ENCODE peak calls at places on chromosome 13, in eight cellular contexts. U is ascending aorta, T is heart left ventricle, L is body of pancreas, C is HCT116, D is iPS DF 6.9, G is HAP-1, P is aorta. F is an unnamed sample.

GRCh38 chr13:32976046-32976781 is 40.0 kb upstream of the KL start:
- DNase-seq in G (peak; percentile 93), T (no peak), C (no peak), D (no peak), L (no peak), P (no peak), U (no peak), F (no peak)

GRCh38 chr13:50712882-50713281 is 130.6 kb downstream of the DLEU7 start:
- DNase-seq in L (no peak), G (no peak), C (no peak), U (no peak), T (no peak), P (no peak), D (no peak), F (no peak)

GRCh38 chr13:106507560-106508274 is 27.7 kb downstream of the EFNB2 start:
- DNase-seq in G (peak; percentile 21), D (no peak), T (no peak), P (no peak), C (no peak), L (no peak), U (no peak), F (no peak)

GRCh38 chr13:88000787-88001186 is 329.6 kb downstream of the SLITRK5 start:
- DNase-seq in C (no peak), D (no peak), L (no peak), P (no peak), T (no peak), U (no peak), G (no peak), F (no peak)

GRCh38 chr13:23067129-23067528 is 113.7 kb upstream of the SGCG start:
- DNase-seq in P (no peak), L (no peak), G (no peak), U (no peak), D (no peak), T (no peak), C (no peak), F (no peak)

GRCh38 chr13:40490086-40490723 is 176.2 kb downstream of the FOXO1 start:
- DNase-seq in C (no peak), L (peak; percentile 33), D (no peak), T (no peak), G (no peak), U (no peak), P (no peak), F (no peak)

GRCh38 chr13:114019367-114019766 is 45.5 kb upstream of the C13orf46 start:
- DNase-seq in T (no peak), U (no peak), D (no peak), C (peak; percentile 8), L (no peak), G (no peak), P (no peak), F (peak; percentile 92)

GRCh38 chr13:21817878-21818277 is 147.0 kb downstream of the FGF9 start:
- DNase-seq in T (no peak), P (no peak), D (no peak), U (no peak), G (no peak), L (no peak), C (no peak), F (no peak)

GRCh38 chr13:37118002-37118401 is 12.5 kb upstream of the CSNK1A1L start:
- DNase-seq in U (no peak), D (no peak), C (no peak), P (no peak), T (peak; percentile 62), G (no peak), L (peak; percentile 5), F (no peak)

GRCh38 chr13:32538234-32538620 is 368 bp downstream of the N4BP2L2 start:
- DNase-seq in L (peak; percentile 68), D (no peak), P (peak; percentile 62), C (no peak), T (peak; percentile 42), U (no peak), G (no peak), F (peak; percentile 8)

GRCh38 chr13:50403311-50403710 is 388.1 kb downstream of the KCNRG start:
- DNase-seq in T (no peak), G (no peak), L (peak; percentile 52), P (no peak), C (no peak), U (no peak), D (no peak), F (no peak)

GRCh38 chr13:23516706-23517105 is 53.5 kb upstream of the TNFRSF19 start:
- DNase-seq in G (no peak), D (no peak), T (no peak), U (no peak), P (no peak), L (no peak), C (no peak), F (no peak)

GRCh38 chr13:100443278-100443997 is 145.2 kb downstream of the GGACT start:
- DNase-seq in L (no peak), P (no peak), C (no peak), D (no peak), U (no peak), T (no peak), G (no peak), F (no peak)

GRCh38 chr13:49307365-49307764 is 59.6 kb downstream of the CDADC1 start:
- DNase-seq in P (no peak), U (no peak), G (no peak), C (no peak), D (no peak), T (no peak), L (peak; percentile 29), F (no peak)

GRCh38 chr13:20798027-20798426 is 24.3 kb upstream of the EEF1AKMT1 start:
- DNase-seq in L (no peak), P (no peak), G (no peak), U (no peak), T (no peak), C (no peak), D (no peak), F (no peak)

GRCh38 chr13:20803180-20803965 is 29.6 kb upstream of the EEF1AKMT1 start:
- DNase-seq in C (no peak), D (no peak), P (no peak), U (no peak), T (no peak), G (no peak), L (no peak), F (no peak)

GRCh38 chr13:20796791-20797513 is 23.2 kb upstream of the EEF1AKMT1 start:
- DNase-seq in D (no peak), T (no peak), G (no peak), P (no peak), C (no peak), U (no peak), L (no peak), F (no peak)

GRCh38 chr13:20799726-20800416 is 26.1 kb upstream of the EEF1AKMT1 start:
- DNase-seq in P (no peak), L (no peak), U (no peak), G (no peak), D (no peak), C (no peak), T (no peak), F (no peak)

DNA sequence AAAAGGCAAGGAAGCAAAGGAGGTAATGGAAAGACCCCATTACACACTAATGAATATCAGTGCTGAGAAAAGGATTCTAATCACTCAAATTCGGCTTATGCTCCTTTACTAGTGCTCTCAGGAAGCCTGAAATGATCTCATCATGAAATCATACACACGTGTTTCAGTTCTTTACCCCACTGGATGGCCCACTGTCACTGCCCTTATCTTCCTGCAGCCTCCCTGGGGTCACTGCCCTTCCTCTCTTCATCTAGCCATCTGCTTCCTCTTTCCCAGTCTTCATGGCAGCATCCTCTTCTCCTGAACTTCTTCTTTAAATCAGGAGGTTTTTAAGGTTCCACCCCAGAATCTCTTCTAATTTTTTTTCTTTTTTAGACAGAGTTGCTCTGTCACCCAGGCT is 27.9 kb upstream of the EEF1AKMT1 start:
- DNase-seq in T (no peak), C (no peak), G (no peak), P (no peak), D (no peak), L (no peak), U (no peak), F (no peak)
- H3K4me3 ChIP-seq in T (no peak overlapping the region), C (no peak overlapping the region), G (no peak overlapping the region), P (no peak overlapping the region), D (no peak overlapping the region), L (no peak overlapping the region), U (no peak overlapping the region), F (no peak overlapping the region)

GRCh38 chr13:45849408-45849807 is 2.1 kb downstream of the SIAH3 start:
- DNase-seq in L (no peak), P (no peak), T (no peak), D (no peak), G (no peak), C (no peak), U (no peak), F (no peak)
- H3K27me3 ChIP-seq in L (no peaks in the 10 kb centered on the region), P (no peaks in the 10 kb centered on the region), T (peaks cover 9% of the 10 kb centered on the region), D (peaks cover 10% of the 10 kb centered on the region), G (peaks cover 20% of the 10 kb centered on the region), C (peaks cover 20% of the 10 kb centered on the region), U (no peaks in the 10 kb centered on the region), F (peaks cover 27% of the 10 kb centered on the region)

GRCh38 chr13:102658678-102659077 is 36.2 kb downstream of the METTL21C start:
- DNase-seq in L (no peak), T (no peak), P (no peak), G (no peak), D (no peak), U (no peak), C (no peak), F (no peak)
- H3K36me3 ChIP-seq in L (no peaks in the 10 kb centered on the region), T (peaks cover 6% of the 10 kb centered on the region), P (peaks cover 8% of the 10 kb centered on the region), G (peaks cover 40% of the 10 kb centered on the region), D (no peaks in the 10 kb centered on the region), U (peaks cover 20% of the 10 kb centered on the region), C (peaks cover 21% of the 10 kb centered on the region), F (peaks cover 18% of the 10 kb centered on the region)

GRCh38 chr13:25214371-25215252 is 42.5 kb upstream of the AMER2 start:
- DNase-seq in C (no peak), L (peak; percentile 3), U (no peak), P (no peak), G (peak; percentile 77), D (no peak), T (no peak), F (no peak)
- H3K4me3 ChIP-seq in C (no peak overlapping the region), L (no peak overlapping the region), U (no peak overlapping the region), P (no peak overlapping the region), G (no peak overlapping the region), D (no peak overlapping the region), T (no peak overlapping the region), F (no peak overlapping the region)

GRCh38 chr13:112893570-112894422 is 75.2 kb upstream of the MCF2L start:
- DNase-seq in P (peak; percentile 49), T (no peak), U (no peak), C (no peak), G (peak; percentile 20), D (no peak), L (peak; percentile 73), F (peak; percentile 98)
- H3K27me3 ChIP-seq in P (no peaks in the 10 kb centered on the region), T (no peaks in the 10 kb centered on the region), U (peaks cover 11% of the 10 kb centered on the region), C (no peaks in the 10 kb centered on the region), G (no peaks in the 10 kb centered on the region), D (no peaks in the 10 kb centered on the region), L (no peaks in the 10 kb centered on the region), F (peaks cover 16% of the 10 kb centered on the region)

DNA sequence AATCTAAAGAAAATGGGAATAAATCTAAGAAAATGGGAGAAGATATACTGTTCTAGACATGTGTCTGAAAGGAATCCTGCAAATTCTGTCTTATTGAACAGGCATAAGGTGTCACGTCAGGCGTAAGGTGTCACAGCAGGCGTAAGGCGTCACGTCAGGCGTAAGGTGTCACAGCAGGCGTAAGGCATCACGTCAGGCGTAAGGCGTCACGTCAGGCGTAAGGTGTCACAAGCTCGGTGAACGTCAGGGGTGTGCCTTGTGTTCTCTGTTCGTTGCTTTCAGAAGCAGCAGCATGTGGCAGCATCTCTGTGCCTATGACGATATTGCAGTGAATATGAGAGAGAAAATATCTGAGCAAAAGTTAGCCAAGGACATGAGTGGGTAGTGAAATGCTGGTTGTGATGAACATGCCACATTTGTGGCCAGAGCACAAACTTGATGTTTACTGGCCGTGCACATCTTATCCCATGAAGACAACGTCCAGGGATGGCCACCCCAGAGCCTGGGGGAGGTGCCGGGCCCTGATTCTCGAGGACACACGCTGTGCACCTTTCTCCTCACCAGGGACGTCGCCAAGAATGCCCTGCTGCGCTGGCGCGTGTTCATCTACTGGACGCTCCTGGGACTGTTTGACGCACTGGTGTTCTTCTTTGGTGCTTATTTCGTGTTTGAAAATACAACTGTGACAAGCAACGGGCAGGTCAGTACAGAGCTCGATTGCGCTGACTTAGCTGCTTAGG is 107.0 kb upstream of the MCF2L start:
- DNase-seq in C (no peak), G (no peak), P (no peak), U (no peak), D (no peak), T (no peak), L (no peak), F (no peak)
- H3K36me3 ChIP-seq in C (peaks cover 3% of the 10 kb centered on the region), G (peaks cover 13% of the 10 kb centered on the region), P (no peaks in the 10 kb centered on the region), U (no peaks in the 10 kb centered on the region), D (peaks cover 16% of the 10 kb centered on the region), T (peaks cover 28% of the 10 kb centered on the region), L (peaks cover 7% of the 10 kb centered on the region), F (peaks cover 15% of the 10 kb centered on the region)